ENCODE peak calls at places on chromosomes 2 and 18, in seven cellular contexts. N, I, Y, L, U, Q and J are unnamed samples.

GRCh38 chr2:128326296-128326790 is 7.7 kb upstream of the HS6ST1 start:
- DNase-seq in N (no peak), I (no peak), Y (no peak), L (no peak), U (no peak), Q (no peak), J (no peak)

GRCh38 chr2:120383191-120383590 is 37.3 kb downstream of the INHBB start:
- DNase-seq in N (no peak), I (no peak), Y (no peak), L (no peak), U (no peak), Q (no peak), J (no peak)

GRCh38 chr2:238169021-238169707 is 10.4 kb downstream of the ERFE start:
- DNase-seq in N (no peak), I (no peak), Y (no peak), L (no peak), U (no peak), Q (peak), J (peak)

GRCh38 chr2:235070063-235070706 is 118.4 kb downstream of the SH3BP4 start:
- DNase-seq in N (no peak), I (no peak), Y (no peak), L (no peak), U (no peak), Q (no peak), J (peak)

GRCh38 chr18:73352546-73352945 is 484.8 kb upstream of the NETO1 start:
- DNase-seq in N (no peak), I (peak), Y (no peak), L (no peak), U (no peak), Q (no peak), J (peak)

GRCh38 chr2:47651296-47651695 is 131.6 kb upstream of the MSH6 start:
- DNase-seq in N (no peak), I (peak), Y (no peak), L (no peak), U (no peak), Q (no peak), J (no peak)

GRCh38 chr2:42753188-42753813 is 10.6 kb downstream of the OXER1 start:
- DNase-seq in N (no peak), I (no peak), Y (peak), L (no peak), U (no peak), Q (no peak), J (no peak)

GRCh38 chr2:119338826-119339561 is 27.6 kb downstream of the C2orf76 start:
- DNase-seq in N (no peak), I (no peak), Y (peak), L (peak), U (no peak), Q (no peak), J (no peak)

GRCh38 chr18:27185025-27185763 is at the start of gene CHST9:
- DNase-seq in N (peak), I (no peak), Y (no peak), L (no peak), U (no peak), Q (no peak), J (no peak)

GRCh38 chr18:79853993-79854364 is 56.2 kb downstream of the KCNG2 start:
- DNase-seq in N (no peak), I (peak), Y (no peak), L (no peak), U (no peak), Q (no peak), J (no peak)

GRCh38 chr2:177523781-177524180 is 131.2 kb downstream of the AGPS start:
- DNase-seq in N (no peak), I (no peak), Y (no peak), L (no peak), U (no peak), Q (no peak), J (no peak)

GRCh38 chr2:240917009-240917683 is 11.0 kb downstream of the CROCC2 start:
- DNase-seq in N (no peak), I (peak), Y (no peak), L (no peak), U (no peak), Q (no peak), J (no peak)